ENCODE peak calls at places on chromosomes 5 and 9, in four cellular contexts. One of them, this sample, is unnamed.

GRCh38 chr5:132215329-132215728 is 12.3 kb downstream of the P4HA2 start:
- DNase-seq in right lobe of liver: peak; percentile 73
- DNase-seq in endothelial cell: no peak
- DNase-seq in CD4-positive, CD25-positive, alpha-beta regulatory T cell: no peak
- DNase-seq in this sample: peak; percentile 77

GRCh38 chr5:157476699-157477408 is 16.8 kb downstream of the NIPAL4 start:
- DNase-seq in right lobe of liver: no peak
- DNase-seq in endothelial cell: peak; percentile 32
- DNase-seq in CD4-positive, CD25-positive, alpha-beta regulatory T cell: peak; percentile 63
- DNase-seq in this sample: no peak

GRCh38 chr9:20558609-20559016 is 63.7 kb downstream of the MLLT3 start:
- DNase-seq in right lobe of liver: no peak
- DNase-seq in endothelial cell: no peak
- DNase-seq in CD4-positive, CD25-positive, alpha-beta regulatory T cell: peak; percentile 47
- DNase-seq in this sample: no peak

GRCh38 chr9:14670718-14671117 is 22.5 kb downstream of the ZDHHC21 start:
- DNase-seq in right lobe of liver: no peak
- DNase-seq in endothelial cell: no peak
- DNase-seq in CD4-positive, CD25-positive, alpha-beta regulatory T cell: no peak
- DNase-seq in this sample: no peak

GRCh38 chr5:120258123-120258522 is 206.0 kb upstream of the PRR16 start:
- DNase-seq in right lobe of liver: no peak
- DNase-seq in endothelial cell: no peak
- DNase-seq in CD4-positive, CD25-positive, alpha-beta regulatory T cell: no peak
- DNase-seq in this sample: no peak

GRCh38 chr9:33447404-33448158 is at the start of gene AQP3:
- DNase-seq in right lobe of liver: peak; percentile 84
- DNase-seq in endothelial cell: peak; percentile 69
- DNase-seq in CD4-positive, CD25-positive, alpha-beta regulatory T cell: peak; percentile 87
- DNase-seq in this sample: peak; percentile 90

GRCh38 chr5:74766887-74767578 is at the start of the genes GFM2 and NSA2:
- DNase-seq in right lobe of liver: peak; percentile 93
- DNase-seq in endothelial cell: peak; percentile 90
- DNase-seq in CD4-positive, CD25-positive, alpha-beta regulatory T cell: peak; percentile 97
- DNase-seq in this sample: peak; percentile 86

GRCh38 chr5:61686491-61687257 is 354.6 kb downstream of the ZSWIM6 start:
- DNase-seq in right lobe of liver: no peak
- DNase-seq in endothelial cell: no peak
- DNase-seq in CD4-positive, CD25-positive, alpha-beta regulatory T cell: no peak
- DNase-seq in this sample: no peak

GRCh38 chr9:36029765-36030528 is 6.8 kb upstream of the RECK start:
- DNase-seq in right lobe of liver: no peak
- DNase-seq in endothelial cell: no peak
- DNase-seq in CD4-positive, CD25-positive, alpha-beta regulatory T cell: no peak
- DNase-seq in this sample: no peak

GRCh38 chr9:108850293-108850897 is 5.4 kb downstream of the ACTL7B start:
- DNase-seq in right lobe of liver: no peak
- DNase-seq in endothelial cell: no peak
- DNase-seq in CD4-positive, CD25-positive, alpha-beta regulatory T cell: peak; percentile 20
- DNase-seq in this sample: no peak

GRCh38 chr5:176134529-176135223 is 103.5 kb upstream of the SIMC1 start:
- DNase-seq in right lobe of liver: no peak
- DNase-seq in endothelial cell: no peak
- DNase-seq in CD4-positive, CD25-positive, alpha-beta regulatory T cell: no peak
- DNase-seq in this sample: no peak

GRCh38 chr5:118806571-118806970 is 181.8 kb downstream of the DTWD2 start:
- DNase-seq in right lobe of liver: no peak
- DNase-seq in endothelial cell: no peak
- DNase-seq in CD4-positive, CD25-positive, alpha-beta regulatory T cell: no peak
- DNase-seq in this sample: no peak

GRCh38 chr5:74318985-74319563 is 321.5 kb downstream of the ENC1 start:
- DNase-seq in right lobe of liver: no peak
- DNase-seq in endothelial cell: no peak
- DNase-seq in CD4-positive, CD25-positive, alpha-beta regulatory T cell: no peak
- DNase-seq in this sample: no peak

GRCh38 chr5:78367318-78367991 is 7.0 kb downstream of the SCAMP1 start:
- DNase-seq in right lobe of liver: no peak
- DNase-seq in endothelial cell: no peak
- DNase-seq in CD4-positive, CD25-positive, alpha-beta regulatory T cell: peak; percentile 18
- DNase-seq in this sample: no peak

GRCh38 chr5:158382473-158382872 is 523.5 kb upstream of the CLINT1 start:
- DNase-seq in right lobe of liver: no peak
- DNase-seq in endothelial cell: no peak
- DNase-seq in CD4-positive, CD25-positive, alpha-beta regulatory T cell: no peak
- DNase-seq in this sample: peak; percentile 61

GRCh38 chr5:13658761-13659160 is 285.7 kb downstream of the DNAH5 start:
- DNase-seq in right lobe of liver: no peak
- DNase-seq in endothelial cell: no peak
- DNase-seq in CD4-positive, CD25-positive, alpha-beta regulatory T cell: no peak
- DNase-seq in this sample: no peak

GRCh38 chr5:52771343-52772039 is 16.2 kb upstream of the ITGA1 start:
- DNase-seq in right lobe of liver: no peak
- DNase-seq in endothelial cell: no peak
- DNase-seq in CD4-positive, CD25-positive, alpha-beta regulatory T cell: peak; percentile 61
- DNase-seq in this sample: peak; percentile 57

GRCh38 chr5:36723921-36724320 is 117.5 kb downstream of the SLC1A3 start:
- DNase-seq in right lobe of liver: no peak
- DNase-seq in endothelial cell: no peak
- DNase-seq in CD4-positive, CD25-positive, alpha-beta regulatory T cell: no peak
- DNase-seq in this sample: peak; percentile 56

GRCh38 chr5:172921906-172922305 is 37.3 kb upstream of the RPL26L1 start:
- DNase-seq in right lobe of liver: no peak
- DNase-seq in endothelial cell: no peak
- DNase-seq in CD4-positive, CD25-positive, alpha-beta regulatory T cell: no peak
- DNase-seq in this sample: no peak

GRCh38 chr5:54113060-54113459 is 197.3 kb downstream of the ARL15 start:
- DNase-seq in right lobe of liver: no peak
- DNase-seq in endothelial cell: no peak
- DNase-seq in CD4-positive, CD25-positive, alpha-beta regulatory T cell: no peak
- DNase-seq in this sample: no peak

GRCh38 chr9:128114326-128115186 is 13.0 kb downstream of the PTGES2 start:
- DNase-seq in right lobe of liver: peak; percentile 66
- DNase-seq in endothelial cell: no peak
- DNase-seq in CD4-positive, CD25-positive, alpha-beta regulatory T cell: no peak
- DNase-seq in this sample: peak; percentile 62

This sample was measured in Peyer's patch.